ENCODE peak calls at places on chromosomes 12 and 14, in six cellular contexts. One of them, this sample, is unnamed.

GRCh38 chr14:91185721-91186120 is 58.8 kb downstream of the GPR68 start:
- DNase-seq in stomach: no peak
- DNase-seq in Panc1: no peak
- DNase-seq in sigmoid colon: no peak
- DNase-seq in spleen: no peak
- DNase-seq in transverse colon: no peak
- DNase-seq in this sample: no peak

GRCh38 chr12:132471011-132471857 is 18.7 kb upstream of the FBRSL1 start:
- DNase-seq in Panc1: no peak
- DNase-seq in sigmoid colon: no peak
- DNase-seq in stomach: peak; percentile 59
- DNase-seq in spleen: peak; percentile 79
- DNase-seq in transverse colon: peak; percentile 40
- DNase-seq in this sample: no peak

GRCh38 chr14:100571837-100572236 is 15.4 kb downstream of the BEGAIN start:
- DNase-seq in transverse colon: no peak
- DNase-seq in spleen: no peak
- DNase-seq in sigmoid colon: no peak
- DNase-seq in stomach: no peak
- DNase-seq in Panc1: no peak
- DNase-seq in this sample: no peak

GRCh38 chr12:129067482-129067881 is 214.2 kb downstream of the GLT1D1 start:
- DNase-seq in Panc1: no peak
- DNase-seq in sigmoid colon: no peak
- DNase-seq in transverse colon: no peak
- DNase-seq in spleen: no peak
- DNase-seq in stomach: no peak
- DNase-seq in this sample: no peak

GRCh38 chr12:130335517-130336392 is 1.9 kb upstream of the PIWIL1 start:
- DNase-seq in Panc1: peak; percentile 17
- DNase-seq in transverse colon: peak; percentile 31
- DNase-seq in stomach: no peak
- DNase-seq in spleen: no peak
- DNase-seq in sigmoid colon: no peak
- DNase-seq in this sample: peak; percentile 8

GRCh38 chr12:43776498-43776897 is 17.7 kb downstream of the IRAK4 start:
- DNase-seq in sigmoid colon: no peak
- DNase-seq in stomach: no peak
- DNase-seq in spleen: no peak
- DNase-seq in transverse colon: no peak
- DNase-seq in Panc1: no peak
- DNase-seq in this sample: no peak

GRCh38 chr14:94923771-94924170 is 153.9 kb upstream of the GSC start:
- DNase-seq in transverse colon: no peak
- DNase-seq in stomach: no peak
- DNase-seq in sigmoid colon: no peak
- DNase-seq in spleen: no peak
- DNase-seq in Panc1: no peak
- DNase-seq in this sample: no peak

GRCh38 chr14:90624228-90624627 is 192.0 kb downstream of the TTC7B start:
- DNase-seq in transverse colon: no peak
- DNase-seq in spleen: no peak
- DNase-seq in Panc1: no peak
- DNase-seq in stomach: no peak
- DNase-seq in sigmoid colon: peak; percentile 74
- DNase-seq in this sample: no peak

GRCh38 chr14:28761438-28762289 is 4.9 kb upstream of the FOXG1 start:
- DNase-seq in Panc1: no peak
- DNase-seq in spleen: no peak
- DNase-seq in transverse colon: no peak
- DNase-seq in stomach: no peak
- DNase-seq in sigmoid colon: no peak
- DNase-seq in this sample: no peak

GRCh38 chr12:114168061-114168460 is 201.9 kb upstream of the RBM19 start:
- DNase-seq in Panc1: no peak
- DNase-seq in sigmoid colon: no peak
- DNase-seq in transverse colon: no peak
- DNase-seq in stomach: no peak
- DNase-seq in spleen: no peak
- DNase-seq in this sample: no peak

GRCh38 chr12:80187660-80188090 is 88.3 kb downstream of the OTOGL start:
- DNase-seq in stomach: no peak
- DNase-seq in Panc1: no peak
- DNase-seq in sigmoid colon: no peak
- DNase-seq in transverse colon: no peak
- DNase-seq in spleen: no peak
- DNase-seq in this sample: no peak

GRCh38 chr14:96737869-96738268 is 59.3 kb upstream of the VRK1 start:
- DNase-seq in sigmoid colon: no peak
- DNase-seq in spleen: no peak
- DNase-seq in transverse colon: no peak
- DNase-seq in Panc1: no peak
- DNase-seq in stomach: no peak
- DNase-seq in this sample: no peak

GRCh38 chr12:80711866-80712265 is 4.4 kb downstream of the MYF6 start:
- DNase-seq in Panc1: no peak
- DNase-seq in spleen: no peak
- DNase-seq in sigmoid colon: no peak
- DNase-seq in stomach: no peak
- DNase-seq in transverse colon: no peak
- DNase-seq in this sample: no peak

GRCh38 chr12:47754881-47755280 is 3.8 kb downstream of the RAPGEF3 start:
- DNase-seq in sigmoid colon: no peak
- DNase-seq in stomach: peak; percentile 93
- DNase-seq in Panc1: no peak
- DNase-seq in spleen: peak; percentile 66
- DNase-seq in transverse colon: peak; percentile 90
- DNase-seq in this sample: no peak

GRCh38 chr12:23906329-23906728 is 43.1 kb downstream of the SOX5 start:
- DNase-seq in transverse colon: no peak
- DNase-seq in Panc1: no peak
- DNase-seq in sigmoid colon: no peak
- DNase-seq in stomach: no peak
- DNase-seq in spleen: no peak
- DNase-seq in this sample: no peak

GRCh38 chr14:48914382-48914781 is 671.8 kb downstream of the RPS29 start:
- DNase-seq in sigmoid colon: no peak
- DNase-seq in spleen: no peak
- DNase-seq in transverse colon: no peak
- DNase-seq in Panc1: no peak
- DNase-seq in stomach: no peak
- DNase-seq in this sample: no peak

GRCh38 chr14:100654025-100654813 is 67.0 kb upstream of the BEGAIN start:
- DNase-seq in Panc1: no peak
- DNase-seq in transverse colon: no peak
- DNase-seq in sigmoid colon: no peak
- DNase-seq in stomach: no peak
- DNase-seq in spleen: no peak
- DNase-seq in this sample: no peak

GRCh38 chr14:67620217-67620789 is 583 bp downstream of the ARG2 start:
- DNase-seq in transverse colon: peak; percentile 26
- DNase-seq in Panc1: no peak
- DNase-seq in stomach: peak; percentile 26
- DNase-seq in sigmoid colon: peak; percentile 68
- DNase-seq in spleen: peak; percentile 68
- DNase-seq in this sample: no peak

GRCh38 chr14:59130472-59130871 is 58.0 kb upstream of the DAAM1 start:
- DNase-seq in transverse colon: no peak
- DNase-seq in Panc1: no peak
- DNase-seq in sigmoid colon: peak; percentile 71
- DNase-seq in stomach: no peak
- DNase-seq in spleen: no peak
- DNase-seq in this sample: no peak

GRCh38 chr12:254912-255311 is 7.7 kb downstream of the SLC6A13 start:
- DNase-seq in stomach: no peak
- DNase-seq in Panc1: no peak
- DNase-seq in sigmoid colon: no peak
- DNase-seq in spleen: no peak
- DNase-seq in transverse colon: no peak
- DNase-seq in this sample: no peak

GRCh38 chr12:110355080-110355479 is 48.4 kb downstream of the ANAPC7 start:
- DNase-seq in transverse colon: no peak
- DNase-seq in spleen: no peak
- DNase-seq in stomach: no peak
- DNase-seq in Panc1: peak; percentile 13
- DNase-seq in sigmoid colon: no peak
- DNase-seq in this sample: no peak

GRCh38 chr14:93728651-93729016 is 59.7 kb downstream of the PRIMA1 start:
- DNase-seq in spleen: peak; percentile 58
- DNase-seq in Panc1: no peak
- DNase-seq in sigmoid colon: no peak
- DNase-seq in transverse colon: no peak
- DNase-seq in stomach: no peak
- DNase-seq in this sample: no peak

GRCh38 chr14:63174760-63175191 is 29.5 kb upstream of the RHOJ start:
- DNase-seq in spleen: no peak
- DNase-seq in sigmoid colon: no peak
- DNase-seq in Panc1: no peak
- DNase-seq in transverse colon: no peak
- DNase-seq in stomach: no peak
- DNase-seq in this sample: no peak

GRCh38 chr12:79618848-79619404 is 71.8 kb downstream of the PAWR start:
- DNase-seq in spleen: no peak
- DNase-seq in stomach: no peak
- DNase-seq in transverse colon: no peak
- DNase-seq in sigmoid colon: no peak
- DNase-seq in Panc1: no peak
- DNase-seq in this sample: no peak

GRCh38 chr12:1737643-1738286 is 46.9 kb downstream of the ADIPOR2 start:
- DNase-seq in spleen: no peak
- DNase-seq in stomach: no peak
- DNase-seq in transverse colon: no peak
- DNase-seq in sigmoid colon: no peak
- DNase-seq in Panc1: no peak
- DNase-seq in this sample: no peak

GRCh38 chr14:36096090-36096489 is 80.4 kb downstream of the PTCSC3 start:
- DNase-seq in stomach: no peak
- DNase-seq in sigmoid colon: no peak
- DNase-seq in Panc1: no peak
- DNase-seq in spleen: no peak
- DNase-seq in transverse colon: no peak
- DNase-seq in this sample: no peak

GRCh38 chr12:107264667-107265066 is 171.3 kb upstream of the CRY1 start:
- DNase-seq in transverse colon: no peak
- DNase-seq in Panc1: no peak
- DNase-seq in sigmoid colon: no peak
- DNase-seq in spleen: no peak
- DNase-seq in stomach: no peak
- DNase-seq in this sample: no peak

GRCh38 chr14:76007852-76008251 is 22.3 kb downstream of the IFT43 start:
- DNase-seq in transverse colon: no peak
- DNase-seq in spleen: no peak
- DNase-seq in Panc1: no peak
- DNase-seq in stomach: no peak
- DNase-seq in sigmoid colon: no peak
- DNase-seq in this sample: no peak

GRCh38 chr14:100534528-100535286 is 52.5 kb downstream of the BEGAIN start:
- DNase-seq in Panc1: no peak
- DNase-seq in stomach: no peak
- DNase-seq in spleen: peak; percentile 44
- DNase-seq in transverse colon: peak; percentile 6
- DNase-seq in sigmoid colon: peak; percentile 53
- DNase-seq in this sample: no peak

GRCh38 chr14:68696721-68697495 is 96.0 kb downstream of the ZFP36L1 start:
- DNase-seq in stomach: no peak
- DNase-seq in sigmoid colon: peak; percentile 40
- DNase-seq in Panc1: no peak
- DNase-seq in spleen: no peak
- DNase-seq in transverse colon: no peak
- DNase-seq in this sample: no peak

GRCh38 chr12:57242691-57243454 is 8.1 kb downstream of the STAC3 start:
- DNase-seq in stomach: peak; percentile 63
- DNase-seq in Panc1: no peak
- DNase-seq in sigmoid colon: peak; percentile 75
- DNase-seq in spleen: peak; percentile 89
- DNase-seq in transverse colon: peak; percentile 72
- DNase-seq in this sample: no peak

DNA sequence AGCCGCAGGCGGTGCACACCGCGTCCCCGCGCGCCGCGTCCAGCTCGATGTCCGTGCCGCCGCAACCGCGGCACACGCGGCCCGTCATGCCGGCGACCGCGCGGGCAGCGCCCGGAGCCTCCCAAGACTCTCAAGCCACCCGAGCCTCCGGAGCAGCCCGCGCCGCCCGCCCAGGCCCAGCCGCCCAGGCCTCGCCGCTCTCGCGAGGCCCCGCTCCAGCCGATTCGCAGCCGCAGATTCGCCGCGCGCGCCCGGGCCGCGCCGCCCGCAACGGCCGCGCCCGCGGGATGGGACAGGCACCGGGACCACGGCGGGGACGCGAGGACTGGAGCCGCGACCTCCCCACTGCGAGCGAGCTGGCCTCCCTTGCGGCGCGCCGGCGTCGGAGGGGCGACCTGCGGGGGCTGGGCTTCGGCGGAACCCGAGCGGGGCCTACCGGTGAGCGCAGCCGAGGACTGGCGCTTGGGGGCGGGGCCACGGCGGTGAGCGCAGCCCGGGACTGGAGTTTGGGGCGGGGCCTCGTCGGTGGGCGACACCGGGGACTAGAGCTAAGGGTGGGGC is at the start of gene BRF1:
- DNase-seq in transverse colon: peak; percentile 97
- DNase-seq in spleen: peak; percentile 99
- DNase-seq in Panc1: no peak
- DNase-seq in sigmoid colon: peak; percentile 97
- DNase-seq in stomach: peak; percentile 95
- DNase-seq in this sample: peak; percentile 50
- TF ChIP-seq POLR2AphosphoS5 in transverse colon: peak; percentile 84
- TF ChIP-seq POLR2AphosphoS5 in spleen: no peak
- TF ChIP-seq POLR2AphosphoS5 in Panc1: no peak
- TF ChIP-seq POLR2AphosphoS5 in sigmoid colon: no peak
- TF ChIP-seq POLR2AphosphoS5 in stomach: peak; percentile 69
- TF ChIP-seq POLR2AphosphoS5 in this sample: peak; percentile 41

GRCh38 chr12:76025601-76026575 is 5.7 kb downstream of the PHLDA1 start:
- DNase-seq in stomach: no peak
- DNase-seq in Panc1: no peak
- DNase-seq in transverse colon: no peak
- DNase-seq in spleen: no peak
- DNase-seq in sigmoid colon: no peak
- DNase-seq in this sample: no peak
- TF ChIP-seq POLR2AphosphoS5 in stomach: peak; percentile 45
- TF ChIP-seq POLR2AphosphoS5 in Panc1: peak; percentile 93
- TF ChIP-seq POLR2AphosphoS5 in transverse colon: no peak
- TF ChIP-seq POLR2AphosphoS5 in spleen: no peak
- TF ChIP-seq POLR2AphosphoS5 in sigmoid colon: no peak
- TF ChIP-seq POLR2AphosphoS5 in this sample: no peak

GRCh38 chr12:52415870-52416750 is 10.0 kb upstream of the KRT82 start:
- DNase-seq in spleen: no peak
- DNase-seq in sigmoid colon: peak; percentile 90
- DNase-seq in transverse colon: peak; percentile 26
- DNase-seq in stomach: no peak
- DNase-seq in Panc1: no peak
- DNase-seq in this sample: no peak
- TF ChIP-seq POLR2AphosphoS5 in spleen: no peak
- TF ChIP-seq POLR2AphosphoS5 in sigmoid colon: peak; percentile 92
- TF ChIP-seq POLR2AphosphoS5 in transverse colon: peak; percentile 80
- TF ChIP-seq POLR2AphosphoS5 in stomach: peak; percentile 74
- TF ChIP-seq POLR2AphosphoS5 in Panc1: no peak
- TF ChIP-seq POLR2AphosphoS5 in this sample: no peak

GRCh38 chr14:73124180-73124894 is 12.0 kb upstream of the PSEN1 start:
- DNase-seq in spleen: no peak
- DNase-seq in transverse colon: no peak
- DNase-seq in stomach: no peak
- DNase-seq in sigmoid colon: no peak
- DNase-seq in Panc1: no peak
- DNase-seq in this sample: no peak
- TF ChIP-seq POLR2AphosphoS5 in spleen: no peak
- TF ChIP-seq POLR2AphosphoS5 in transverse colon: no peak
- TF ChIP-seq POLR2AphosphoS5 in stomach: no peak
- TF ChIP-seq POLR2AphosphoS5 in sigmoid colon: no peak
- TF ChIP-seq POLR2AphosphoS5 in Panc1: no peak
- TF ChIP-seq POLR2AphosphoS5 in this sample: no peak

GRCh38 chr12:124297389-124297788 is 2.5 kb downstream of the RFLNA start:
- DNase-seq in sigmoid colon: no peak
- DNase-seq in transverse colon: no peak
- DNase-seq in stomach: no peak
- DNase-seq in Panc1: no peak
- DNase-seq in spleen: no peak
- DNase-seq in this sample: no peak
- TF ChIP-seq POLR2AphosphoS5 in sigmoid colon: no peak
- TF ChIP-seq POLR2AphosphoS5 in transverse colon: no peak
- TF ChIP-seq POLR2AphosphoS5 in stomach: no peak
- TF ChIP-seq POLR2AphosphoS5 in Panc1: no peak
- TF ChIP-seq POLR2AphosphoS5 in spleen: no peak
- TF ChIP-seq POLR2AphosphoS5 in this sample: no peak